ENCODE peak calls at places on chromosomes 12 and 14, in ten cellular contexts. G is astrocyte of the spinal cord; Q is right atrium auricular region; B is NCI-H345; E is epithelial cell of prostate; U is activated CD4-positive, alpha-beta T cell treated with anti-CD3 and anti-CD28 coated beads, Interleukin-2, amount 50 U/mL, for 1 hour; M is activated T-cell treated with anti-CD3 and anti-CD28 coated beads for 24 hours; T is activated naive CD4-positive, alpha-beta T cell treated with anti-CD3 and anti-CD28 coated beads for 36 hours; W is esophagus squamous epithelium; F is Kasumi-1. A is an unnamed sample.

GRCh38 chr12:57896437-57897201 is 44.7 kb upstream of the ATP23 start:
- DNase-seq in F (no peak), W (no peak), Q (peak; percentile 83), T (peak; percentile 49), U (no peak), M (no peak), E (no peak), B (peak; percentile 44), G (peak; percentile 75), A (no peak)

GRCh38 chr14:29906256-29906885 is 21.3 kb downstream of the PRKD1 start:
- DNase-seq in E (peak; percentile 82), G (peak; percentile 66), Q (no peak), F (no peak), B (peak; percentile 50), U (no peak), M (no peak), T (no peak), W (no peak), A (no peak)

GRCh38 chr12:126784328-126784921 is 1482.5 kb upstream of the TMEM132C start:
- DNase-seq in E (no peak), M (peak; percentile 8), B (peak; percentile 29), F (no peak), Q (no peak), T (peak; percentile 32), U (peak; percentile 9), W (no peak), G (peak; percentile 26), A (peak; percentile 83)

GRCh38 chr14:36973806-36974442 is 198.5 kb downstream of the SLC25A21 start:
- DNase-seq in T (no peak), F (no peak), Q (no peak), E (peak; percentile 78), M (no peak), W (no peak), B (no peak), U (no peak), G (peak; percentile 71), A (no peak)

GRCh38 chr12:1297206-1297605 is 297.2 kb downstream of the FBXL14 start:
- DNase-seq in Q (no peak), T (no peak), U (no peak), W (no peak), M (no peak), F (no peak), E (no peak), B (no peak), G (peak; percentile 25), A (no peak)

GRCh38 chr12:13505224-13505623 is 308.7 kb downstream of the EMP1 start:
- DNase-seq in U (no peak), E (no peak), W (no peak), B (no peak), M (no peak), F (no peak), Q (no peak), G (no peak), T (no peak), A (no peak)

GRCh38 chr12:76268267-76268666 is 79.9 kb downstream of the BBS10 start:
- DNase-seq in E (no peak), U (no peak), Q (no peak), M (no peak), W (no peak), G (peak; percentile 42), T (no peak), F (no peak), B (no peak), A (no peak)

GRCh38 chr12:120314220-120314619 is 12.1 kb downstream of the SIRT4 start:
- DNase-seq in F (peak; percentile 9), U (no peak), Q (no peak), T (no peak), B (no peak), W (no peak), E (no peak), M (no peak), G (no peak), A (peak; percentile 66)

GRCh38 chr12:113259499-113259953 is 38.3 kb downstream of the TPCN1 start:
- DNase-seq in Q (peak; percentile 81), G (no peak), B (peak; percentile 55), T (no peak), U (no peak), F (no peak), E (no peak), W (no peak), M (no peak), A (no peak)

GRCh38 chr12:94900496-94900895 is 103.0 kb downstream of the NDUFA12 start:
- DNase-seq in F (no peak), U (no peak), Q (no peak), B (no peak), G (no peak), E (no peak), M (no peak), W (no peak), T (no peak), A (no peak)

GRCh38 chr14:54622189-54622958 is 55.4 kb downstream of the SAMD4A start:
- DNase-seq in T (peak; percentile 86), G (no peak), B (no peak), U (no peak), F (no peak), E (no peak), M (peak; percentile 34), W (no peak), Q (no peak), A (no peak)

GRCh38 chr12:79920421-79921238 is 14.3 kb downstream of the PPP1R12A start:
- DNase-seq in Q (no peak), M (no peak), W (no peak), T (no peak), U (no peak), E (no peak), F (no peak), G (no peak), B (no peak), A (no peak)

GRCh38 chr12:124904306-124905098 is 9.9 kb downstream of the UBC start:
- DNase-seq in E (no peak), U (no peak), B (no peak), M (no peak), Q (peak; percentile 93), W (no peak), T (no peak), F (no peak), G (peak; percentile 77), A (no peak)

GRCh38 chr14:86777950-86778602 is 1214.9 kb downstream of the GALC start:
- DNase-seq in W (no peak), U (no peak), Q (no peak), B (no peak), M (no peak), T (no peak), E (peak; percentile 6), F (no peak), G (peak; percentile 85), A (no peak)

GRCh38 chr14:92759300-92759678 is 10.9 kb upstream of the LGMN start:
- DNase-seq in W (no peak), U (no peak), Q (no peak), M (no peak), G (peak; percentile 20), B (no peak), E (peak; percentile 22), T (no peak), F (no peak), A (no peak)

GRCh38 chr12:90729741-90730140 is 225.2 kb downstream of the CCER1 start:
- DNase-seq in F (no peak), G (peak; percentile 46), E (peak; percentile 62), W (no peak), M (no peak), T (no peak), U (no peak), Q (no peak), B (no peak), A (no peak)

GRCh38 chr14:102878970-102879460 is 43.4 kb upstream of the AMN start:
- DNase-seq in U (no peak), E (no peak), F (no peak), M (no peak), B (no peak), W (no peak), Q (no peak), T (no peak), G (no peak), A (no peak)